ENCODE peak calls at places on chromosomes 12 and 14, in seven cellular contexts. S, X, J, F, I, K and N are unnamed samples.

GRCh38 chr12:31634620-31635019 is 24.9 kb upstream of the ETFBKMT start:
- DNase-seq in S (no peak), I (no peak), K (no peak), X (no peak), J (no peak), F (no peak), N (no peak)

GRCh38 chr14:32813401-32813800 is 125.3 kb upstream of the NPAS3 start:
- DNase-seq in J (no peak), X (no peak), I (no peak), F (no peak), K (no peak), S (no peak), N (peak; percentile 71)

GRCh38 chr12:132167610-132168310 is 23.5 kb downstream of the NOC4L start:
- DNase-seq in K (no peak), S (peak; percentile 75), F (no peak), X (no peak), J (no peak), I (no peak), N (no peak)

GRCh38 chr12:120670667-120671066 is 16.3 kb upstream of the MLEC start:
- DNase-seq in X (no peak), F (no peak), J (no peak), K (no peak), I (no peak), S (no peak), N (no peak)

GRCh38 chr12:48980389-48980952 is 2.3 kb downstream of the WNT1 start:
- DNase-seq in K (no peak), S (peak; percentile 81), J (no peak), F (no peak), X (no peak), I (no peak), N (no peak)

GRCh38 chr14:27506272-27506671 is 908.4 kb upstream of the NOVA1 start:
- DNase-seq in K (no peak), X (no peak), J (no peak), S (no peak), F (no peak), I (no peak), N (no peak)

GRCh38 chr12:46982629-46983392 is 96.6 kb upstream of the PCED1B start:
- DNase-seq in I (no peak), J (no peak), X (no peak), F (no peak), K (no peak), S (no peak), N (no peak)

GRCh38 chr14:101405171-101405883 is 156.0 kb upstream of the DIO3 start:
- DNase-seq in J (peak; percentile 14), I (no peak), S (no peak), F (peak; percentile 20), X (peak; percentile 53), K (no peak), N (no peak)

GRCh38 chr12:58804749-58805148 is 115.6 kb downstream of the LRIG3 start:
- DNase-seq in F (no peak), I (no peak), S (no peak), J (no peak), K (no peak), X (no peak), N (no peak)

GRCh38 chr12:32559434-32559833 is 119.7 kb upstream of the DNM1L start:
- DNase-seq in F (no peak), X (no peak), K (no peak), S (no peak), I (no peak), J (no peak), N (no peak)

GRCh38 chr14:31205681-31206535 is 1.7 kb downstream of the HECTD1 start:
- DNase-seq in J (peak; percentile 39), I (no peak), K (no peak), S (no peak), X (no peak), F (peak; percentile 56), N (no peak)

GRCh38 chr12:56522486-56523193 is 1.0 kb downstream of the RBMS2 start:
- DNase-seq in K (no peak), X (no peak), I (no peak), J (no peak), F (no peak), S (no peak), N (no peak)

GRCh38 chr14:76584271-76584702 is 177.0 kb upstream of the VASH1 start:
- DNase-seq in K (peak; percentile 21), F (no peak), X (no peak), S (no peak), I (peak; percentile 29), J (no peak), N (peak; percentile 8)

GRCh38 chr12:67651380-67651695 is 2.8 kb downstream of the DYRK2 start:
- DNase-seq in X (no peak), I (peak; percentile 35), K (no peak), J (no peak), S (no peak), F (peak; percentile 32), N (no peak)

GRCh38 chr14:33765251-33765650 is 185.6 kb downstream of the EGLN3 start:
- DNase-seq in K (no peak), I (no peak), J (no peak), X (no peak), S (no peak), F (no peak), N (peak; percentile 40)

GRCh38 chr14:99579903-99580570 is 24.0 kb downstream of the CCDC85C start:
- DNase-seq in S (no peak), J (no peak), I (no peak), X (no peak), K (no peak), F (peak; percentile 43), N (peak; percentile 93)

GRCh38 chr14:94581127-94581999 is at the start of gene SERPINA5:
- DNase-seq in I (no peak), K (no peak), F (peak; percentile 36), S (peak; percentile 90), X (peak; percentile 52), J (no peak), N (no peak)

GRCh38 chr12:38392584-38393144 is 76.1 kb downstream of the ALG10B start:
- DNase-seq in K (no peak), J (no peak), F (peak; percentile 4), S (no peak), X (no peak), I (no peak), N (peak; percentile 20)

GRCh38 chr14:22545842-22546721 is 42.9 kb downstream of the DAD1 start:
- DNase-seq in J (peak; percentile 60), I (no peak), K (no peak), X (no peak), F (peak; percentile 83), S (no peak), N (peak; percentile 38)

GRCh38 chr14:106776395-106776983 is 1250.1 kb downstream of the TMEM121 start:
- DNase-seq in K (no peak), X (no peak), F (no peak), I (no peak), J (no peak), S (no peak), N (no peak)

GRCh38 chr12:96103067-96103650 is 67.8 kb upstream of the LTA4H start:
- DNase-seq in K (no peak), S (no peak), X (no peak), J (no peak), I (no peak), F (no peak), N (no peak)

GRCh38 chr12:39831587-39832315 is 212.1 kb upstream of the ABCD2 start:
- DNase-seq in X (no peak), F (no peak), K (peak; percentile 84), S (no peak), J (no peak), I (no peak), N (no peak)

GRCh38 chr12:132522586-132523380 is 32.8 kb downstream of the FBRSL1 start:
- DNase-seq in X (no peak), F (no peak), I (no peak), S (no peak), J (no peak), K (no peak), N (no peak)

GRCh38 chr12:49622501-49623141 is 740 bp upstream of the PRPF40B start:
- DNase-seq in F (peak; percentile 28), I (no peak), K (no peak), X (peak; percentile 24), S (no peak), J (no peak), N (no peak)

GRCh38 chr12:53023-53734 is 13.4 kb upstream of the IQSEC3 start:
- DNase-seq in F (no peak), I (no peak), X (no peak), S (no peak), K (no peak), J (no peak), N (no peak)